ENCODE peak calls at places on chromosomes 5 and 9, in four cellular contexts. T, I, U and A are unnamed samples.

GRCh38 chr9:88997646-88998045 is 6.4 kb downstream of the S1PR3 start:
- DNase-seq in T (no peak), I (no peak), U (no peak), A (no peak)

GRCh38 chr9:115595951-115596742 is 478.2 kb upstream of the TNC start:
- DNase-seq in T (no peak), I (peak), U (peak), A (no peak)

GRCh38 chr9:27528886-27529315 is 713 bp downstream of the MOB3B start:
- DNase-seq in T (peak), I (peak), U (no peak), A (no peak)

GRCh38 chr9:81517954-81518353 is 171.4 kb downstream of the TLE1 start:
- DNase-seq in T (no peak), I (no peak), U (no peak), A (no peak)

GRCh38 chr5:159341914-159342313 is 11.6 kb upstream of the IL12B start:
- DNase-seq in T (peak), I (peak), U (peak), A (no peak)

GRCh38 chr9:107086460-107086859 is 196.6 kb upstream of the RAD23B start:
- DNase-seq in T (no peak), I (no peak), U (no peak), A (no peak)

GRCh38 chr5:59559323-59559722 is 334.2 kb downstream of the PDE4D start:
- DNase-seq in T (no peak), I (peak), U (no peak), A (no peak)

GRCh38 chr5:68041293-68041692 is 174.3 kb upstream of the PIK3R1 start:
- DNase-seq in T (no peak), I (no peak), U (no peak), A (no peak)

GRCh38 chr9:38309324-38310195 is 82.9 kb upstream of the ALDH1B1 start:
- DNase-seq in T (no peak), I (peak), U (no peak), A (no peak)

GRCh38 chr9:108551030-108551964 is 304.5 kb downstream of the ACTL7B start:
- DNase-seq in T (no peak), I (peak), U (peak), A (peak)

GRCh38 chr5:134113572-134113907 is 941 bp upstream of the TCF7 start:
- DNase-seq in T (no peak), I (no peak), U (no peak), A (no peak)
- H3K4me3 ChIP-seq in T (peak), I (no peak), U (no peak), A (no peak)

DNA sequence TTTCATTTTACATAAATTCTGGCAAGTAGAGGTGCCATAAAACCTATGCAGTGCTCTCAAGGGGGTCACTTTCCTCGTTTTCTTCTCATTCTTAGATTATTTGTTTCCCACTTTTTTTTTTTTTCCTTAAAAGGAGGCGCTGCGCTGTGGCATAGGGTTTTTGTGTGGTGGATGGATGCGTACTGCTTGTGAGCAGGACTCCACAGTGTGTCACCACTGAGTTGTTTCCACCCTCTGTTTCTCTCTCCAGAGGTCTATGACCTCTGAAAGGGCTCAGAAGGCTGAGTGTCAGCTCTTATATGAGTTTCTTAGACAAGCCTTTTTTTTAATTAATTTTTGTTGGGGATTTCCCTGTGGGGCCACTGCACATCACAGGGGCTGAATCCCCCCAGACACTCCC is 13.6 kb upstream of the CLTB start:
- DNase-seq in T (no peak), I (no peak), U (no peak), A (no peak)
- TF ChIP-seq CTCF in T (no peak), I (peak), U (no peak), A (no peak)

GRCh38 chr9:104851521-104851920 is 76.4 kb downstream of the ABCA1 start:
- DNase-seq in T (no peak), I (no peak), U (no peak), A (no peak)

GRCh38 chr9:104855837-104856236 is 72.1 kb downstream of the ABCA1 start:
- DNase-seq in T (no peak), I (no peak), U (no peak), A (no peak)

GRCh38 chr9:104856413-104856941 is 71.5 kb downstream of the ABCA1 start:
- DNase-seq in T (no peak), I (peak), U (no peak), A (no peak)

GRCh38 chr9:104858271-104858670 is 69.7 kb downstream of the ABCA1 start:
- DNase-seq in T (no peak), I (no peak), U (peak), A (no peak)

GRCh38 chr9:104854613-104855012 is 73.3 kb downstream of the ABCA1 start:
- DNase-seq in T (no peak), I (no peak), U (no peak), A (no peak)
- H3K4me3 ChIP-seq in T (no peak), I (no peak), U (no peak), A (no peak)

GRCh38 chr5:69049796-69050195 is 44.0 kb upstream of the SLC30A5 start:
- DNase-seq in T (no peak), I (no peak), U (no peak), A (no peak)

GRCh38 chr5:69046375-69046957 is 47.3 kb upstream of the SLC30A5 start:
- DNase-seq in T (no peak), I (no peak), U (no peak), A (no peak)

GRCh38 chr5:69050214-69050613 is 43.6 kb upstream of the SLC30A5 start:
- DNase-seq in T (no peak), I (no peak), U (no peak), A (no peak)

GRCh38 chr5:69049151-69049550 is 44.7 kb upstream of the SLC30A5 start:
- DNase-seq in T (no peak), I (no peak), U (no peak), A (no peak)

GRCh38 chr5:69048233-69048632 is 45.6 kb upstream of the SLC30A5 start:
- DNase-seq in T (no peak), I (no peak), U (no peak), A (no peak)
- TF ChIP-seq CTCF in T (peak), I (peak), U (peak), A (peak)

GRCh38 chr9:211557-211956 is 3.1 kb upstream of the DOCK8 start:
- DNase-seq in T (no peak), I (peak), U (no peak), A (no peak)
- H3K4me3 ChIP-seq in T (no peak), I (no peak), U (no peak), A (no peak)

GRCh38 chr9:101235105-101235866 is 149.5 kb downstream of the BAAT start:
- DNase-seq in T (no peak), I (peak), U (no peak), A (no peak)
- TF ChIP-seq CTCF in T (peak), I (peak), U (no peak), A (peak)

GRCh38 chr9:3794005-3794404 is 268.2 kb upstream of the RFX3 start:
- DNase-seq in T (no peak), I (peak), U (no peak), A (no peak)
- H3K4me3 ChIP-seq in T (no peak), I (no peak), U (no peak), A (no peak)